ENCODE peak calls at places on chromosomes 1 and 21, in seven cellular contexts. One of them, this sample, is unnamed.

GRCh38 chr1:64965239-64966157 is 851 bp downstream of the JAK1 start:
- DNase-seq in LNCaP clone FGC: no peak
- DNase-seq in cardiac muscle cell: peak; percentile 73
- DNase-seq in fibroblast of mammary gland: peak; percentile 56
- DNase-seq in CD8-positive, alpha-beta T cell: peak; percentile 67
- DNase-seq in thoracic aorta: peak; percentile 26
- DNase-seq in brain microvascular endothelial cell: peak; percentile 40
- DNase-seq in this sample: peak; percentile 90

GRCh38 chr21:44593598-44594405 is 1.5 kb upstream of the KRTAP10-6 start:
- DNase-seq in LNCaP clone FGC: no peak
- DNase-seq in cardiac muscle cell: no peak
- DNase-seq in fibroblast of mammary gland: no peak
- DNase-seq in CD8-positive, alpha-beta T cell: no peak
- DNase-seq in thoracic aorta: no peak
- DNase-seq in brain microvascular endothelial cell: no peak
- DNase-seq in this sample: peak; percentile 6

GRCh38 chr1:24905355-24905978 is 24.6 kb downstream of the RUNX3 start:
- DNase-seq in LNCaP clone FGC: no peak
- DNase-seq in cardiac muscle cell: no peak
- DNase-seq in fibroblast of mammary gland: no peak
- DNase-seq in CD8-positive, alpha-beta T cell: no peak
- DNase-seq in thoracic aorta: no peak
- DNase-seq in brain microvascular endothelial cell: no peak
- DNase-seq in this sample: no peak

GRCh38 chr21:37974081-37974480 is 57.8 kb upstream of the KCNJ6 start:
- DNase-seq in LNCaP clone FGC: no peak
- DNase-seq in cardiac muscle cell: no peak
- DNase-seq in fibroblast of mammary gland: peak; percentile 7
- DNase-seq in CD8-positive, alpha-beta T cell: no peak
- DNase-seq in thoracic aorta: no peak
- DNase-seq in brain microvascular endothelial cell: no peak
- DNase-seq in this sample: no peak

GRCh38 chr1:246404078-246404477 is 103.0 kb downstream of the SMYD3 start:
- DNase-seq in LNCaP clone FGC: no peak
- DNase-seq in cardiac muscle cell: no peak
- DNase-seq in fibroblast of mammary gland: peak; percentile 61
- DNase-seq in CD8-positive, alpha-beta T cell: no peak
- DNase-seq in thoracic aorta: no peak
- DNase-seq in brain microvascular endothelial cell: no peak
- DNase-seq in this sample: peak; percentile 54

GRCh38 chr1:46617108-46617694 is 590 bp upstream of the MOB3C start:
- DNase-seq in LNCaP clone FGC: no peak
- DNase-seq in cardiac muscle cell: no peak
- DNase-seq in fibroblast of mammary gland: no peak
- DNase-seq in CD8-positive, alpha-beta T cell: no peak
- DNase-seq in thoracic aorta: no peak
- DNase-seq in brain microvascular endothelial cell: no peak
- DNase-seq in this sample: no peak

GRCh38 chr1:157289001-157289400 is 150.8 kb upstream of the ETV3 start:
- DNase-seq in LNCaP clone FGC: no peak
- DNase-seq in cardiac muscle cell: no peak
- DNase-seq in fibroblast of mammary gland: no peak
- DNase-seq in CD8-positive, alpha-beta T cell: no peak
- DNase-seq in thoracic aorta: no peak
- DNase-seq in brain microvascular endothelial cell: no peak
- DNase-seq in this sample: no peak

GRCh38 chr21:29351691-29352090 is 53.0 kb downstream of the BACH1 start:
- DNase-seq in LNCaP clone FGC: no peak
- DNase-seq in cardiac muscle cell: peak; percentile 81
- DNase-seq in fibroblast of mammary gland: no peak
- DNase-seq in CD8-positive, alpha-beta T cell: no peak
- DNase-seq in thoracic aorta: no peak
- DNase-seq in brain microvascular endothelial cell: peak; percentile 64
- DNase-seq in this sample: peak; percentile 88

GRCh38 chr1:111553199-111553598 is 49.8 kb upstream of the ADORA3 start:
- DNase-seq in LNCaP clone FGC: no peak
- DNase-seq in cardiac muscle cell: peak; percentile 24
- DNase-seq in fibroblast of mammary gland: peak; percentile 83
- DNase-seq in CD8-positive, alpha-beta T cell: no peak
- DNase-seq in thoracic aorta: no peak
- DNase-seq in brain microvascular endothelial cell: peak; percentile 75
- DNase-seq in this sample: peak; percentile 81

GRCh38 chr1:25695991-25696330 is 79.4 kb downstream of the MAN1C1 start:
- DNase-seq in LNCaP clone FGC: no peak
- DNase-seq in cardiac muscle cell: peak; percentile 92
- DNase-seq in fibroblast of mammary gland: peak; percentile 97
- DNase-seq in CD8-positive, alpha-beta T cell: no peak
- DNase-seq in thoracic aorta: peak; percentile 39
- DNase-seq in brain microvascular endothelial cell: peak; percentile 93
- DNase-seq in this sample: peak; percentile 91

GRCh38 chr21:14120091-14120734 is 90.5 kb downstream of the LIPI start:
- DNase-seq in LNCaP clone FGC: peak; percentile 15
- DNase-seq in cardiac muscle cell: no peak
- DNase-seq in fibroblast of mammary gland: peak; percentile 36
- DNase-seq in CD8-positive, alpha-beta T cell: no peak
- DNase-seq in thoracic aorta: no peak
- DNase-seq in brain microvascular endothelial cell: no peak
- DNase-seq in this sample: peak; percentile 2

GRCh38 chr1:93056214-93056613 is 22.9 kb upstream of the MTF2 start:
- DNase-seq in LNCaP clone FGC: no peak
- DNase-seq in cardiac muscle cell: peak; percentile 53
- DNase-seq in fibroblast of mammary gland: peak; percentile 47
- DNase-seq in CD8-positive, alpha-beta T cell: no peak
- DNase-seq in thoracic aorta: no peak
- DNase-seq in brain microvascular endothelial cell: peak; percentile 29
- DNase-seq in this sample: peak; percentile 45

GRCh38 chr1:115041654-115042053 is 12.0 kb downstream of the TSHB start:
- DNase-seq in LNCaP clone FGC: peak; percentile 26
- DNase-seq in cardiac muscle cell: peak; percentile 26
- DNase-seq in fibroblast of mammary gland: peak; percentile 40
- DNase-seq in CD8-positive, alpha-beta T cell: no peak
- DNase-seq in thoracic aorta: no peak
- DNase-seq in brain microvascular endothelial cell: no peak
- DNase-seq in this sample: peak; percentile 23

GRCh38 chr1:23273450-23274133 is 56.3 kb upstream of the HTR1D start:
- DNase-seq in LNCaP clone FGC: no peak
- DNase-seq in cardiac muscle cell: peak; percentile 83
- DNase-seq in fibroblast of mammary gland: peak; percentile 72
- DNase-seq in CD8-positive, alpha-beta T cell: no peak
- DNase-seq in thoracic aorta: no peak
- DNase-seq in brain microvascular endothelial cell: peak; percentile 88
- DNase-seq in this sample: peak; percentile 85

GRCh38 chr21:44377201-44377921 is 23.9 kb downstream of the TRPM2 start:
- DNase-seq in LNCaP clone FGC: no peak
- DNase-seq in cardiac muscle cell: no peak
- DNase-seq in fibroblast of mammary gland: no peak
- DNase-seq in CD8-positive, alpha-beta T cell: no peak
- DNase-seq in thoracic aorta: no peak
- DNase-seq in brain microvascular endothelial cell: no peak
- DNase-seq in this sample: no peak

GRCh38 chr1:43799656-43800629 is 92.6 kb downstream of the ST3GAL3 start:
- DNase-seq in LNCaP clone FGC: no peak
- DNase-seq in cardiac muscle cell: peak; percentile 20
- DNase-seq in fibroblast of mammary gland: peak; percentile 94
- DNase-seq in CD8-positive, alpha-beta T cell: no peak
- DNase-seq in thoracic aorta: no peak
- DNase-seq in brain microvascular endothelial cell: peak; percentile 21
- DNase-seq in this sample: peak; percentile 81

GRCh38 chr1:73516458-73516857 is 681.5 kb downstream of the LRRIQ3 start:
- DNase-seq in LNCaP clone FGC: no peak
- DNase-seq in cardiac muscle cell: no peak
- DNase-seq in fibroblast of mammary gland: no peak
- DNase-seq in CD8-positive, alpha-beta T cell: no peak
- DNase-seq in thoracic aorta: no peak
- DNase-seq in brain microvascular endothelial cell: no peak
- DNase-seq in this sample: no peak

GRCh38 chr1:245260116-245260882 is 105.5 kb downstream of the KIF26B start:
- DNase-seq in LNCaP clone FGC: peak; percentile 62
- DNase-seq in cardiac muscle cell: no peak
- DNase-seq in fibroblast of mammary gland: no peak
- DNase-seq in CD8-positive, alpha-beta T cell: no peak
- DNase-seq in thoracic aorta: no peak
- DNase-seq in brain microvascular endothelial cell: no peak
- DNase-seq in this sample: no peak

GRCh38 chr1:245260883-245261282 is 106.1 kb downstream of the KIF26B start:
- DNase-seq in LNCaP clone FGC: no peak
- DNase-seq in cardiac muscle cell: no peak
- DNase-seq in fibroblast of mammary gland: no peak
- DNase-seq in CD8-positive, alpha-beta T cell: no peak
- DNase-seq in thoracic aorta: no peak
- DNase-seq in brain microvascular endothelial cell: no peak
- DNase-seq in this sample: no peak

GRCh38 chr1:245256528-245256927 is 101.7 kb downstream of the KIF26B start:
- DNase-seq in LNCaP clone FGC: no peak
- DNase-seq in cardiac muscle cell: no peak
- DNase-seq in fibroblast of mammary gland: no peak
- DNase-seq in CD8-positive, alpha-beta T cell: no peak
- DNase-seq in thoracic aorta: no peak
- DNase-seq in brain microvascular endothelial cell: no peak
- DNase-seq in this sample: no peak

GRCh38 chr1:245255783-245256182 is 101.0 kb downstream of the KIF26B start:
- DNase-seq in LNCaP clone FGC: no peak
- DNase-seq in cardiac muscle cell: no peak
- DNase-seq in fibroblast of mammary gland: no peak
- DNase-seq in CD8-positive, alpha-beta T cell: no peak
- DNase-seq in thoracic aorta: no peak
- DNase-seq in brain microvascular endothelial cell: no peak
- DNase-seq in this sample: no peak

DNA sequence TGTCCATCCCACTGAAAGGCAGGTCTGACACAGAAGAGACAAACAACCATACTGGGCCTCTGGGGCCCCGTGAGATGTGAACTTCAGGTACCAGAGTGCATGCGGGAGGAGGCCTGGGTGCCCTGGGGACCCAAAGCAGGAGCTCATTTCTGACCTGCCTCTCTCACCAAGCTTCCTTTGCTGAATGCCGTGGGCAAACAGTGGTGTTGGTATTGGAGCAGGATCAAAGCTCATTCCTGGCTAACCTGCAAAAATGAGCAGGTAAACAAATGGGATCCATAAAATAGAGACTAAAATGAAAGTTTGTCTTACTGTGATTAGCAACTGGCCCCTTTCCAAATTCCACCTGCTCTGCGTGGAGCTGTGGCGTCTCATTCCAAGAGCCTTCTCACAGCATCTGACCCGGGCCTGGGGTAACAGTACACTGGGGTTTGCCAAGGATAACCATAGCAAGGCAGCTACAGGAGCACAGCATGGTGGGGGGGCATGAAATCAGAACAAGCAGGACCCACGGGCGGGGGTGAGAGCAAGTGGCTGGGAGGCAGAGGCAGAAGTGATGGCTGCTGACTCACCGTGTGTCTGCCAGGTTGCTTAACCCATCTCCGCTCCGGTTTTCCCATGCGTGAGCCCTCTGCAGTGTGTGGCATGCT is 103.6 kb downstream of the KIF26B start:
- DNase-seq in LNCaP clone FGC: peak; percentile 95
- DNase-seq in cardiac muscle cell: no peak
- DNase-seq in fibroblast of mammary gland: no peak
- DNase-seq in CD8-positive, alpha-beta T cell: no peak
- DNase-seq in thoracic aorta: no peak
- DNase-seq in brain microvascular endothelial cell: no peak
- DNase-seq in this sample: no peak
- H3K4me3 ChIP-seq in LNCaP clone FGC: peak overlapping the region; percentile 13
- H3K4me3 ChIP-seq in cardiac muscle cell: no peak overlapping the region
- H3K4me3 ChIP-seq in fibroblast of mammary gland: no peak overlapping the region
- H3K4me3 ChIP-seq in CD8-positive, alpha-beta T cell: no peak overlapping the region
- H3K4me3 ChIP-seq in thoracic aorta: no peak overlapping the region
- H3K4me3 ChIP-seq in brain microvascular endothelial cell: no peak overlapping the region
- H3K4me3 ChIP-seq in this sample: no peak overlapping the region

GRCh38 chr1:150187560-150187931 is 37.8 kb downstream of the PLEKHO1 start:
- DNase-seq in LNCaP clone FGC: no peak
- DNase-seq in cardiac muscle cell: no peak
- DNase-seq in fibroblast of mammary gland: no peak
- DNase-seq in CD8-positive, alpha-beta T cell: no peak
- DNase-seq in thoracic aorta: no peak
- DNase-seq in brain microvascular endothelial cell: no peak
- DNase-seq in this sample: no peak
- TF ChIP-seq CTCF in LNCaP clone FGC: no peak
- TF ChIP-seq CTCF in cardiac muscle cell: no peak
- TF ChIP-seq CTCF in fibroblast of mammary gland: no peak
- TF ChIP-seq CTCF in CD8-positive, alpha-beta T cell: peak; percentile 16
- TF ChIP-seq CTCF in thoracic aorta: no peak
- TF ChIP-seq CTCF in brain microvascular endothelial cell: no peak
- TF ChIP-seq CTCF in this sample: no peak

GRCh38 chr1:22141493-22141892 is 1.4 kb downstream of the WNT4 start:
- DNase-seq in LNCaP clone FGC: no peak
- DNase-seq in cardiac muscle cell: no peak
- DNase-seq in fibroblast of mammary gland: no peak
- DNase-seq in CD8-positive, alpha-beta T cell: no peak
- DNase-seq in thoracic aorta: no peak
- DNase-seq in brain microvascular endothelial cell: no peak
- DNase-seq in this sample: no peak
- H3K4me3 ChIP-seq in LNCaP clone FGC: no peak overlapping the region
- H3K4me3 ChIP-seq in cardiac muscle cell: no peak overlapping the region
- H3K4me3 ChIP-seq in fibroblast of mammary gland: no peak overlapping the region
- H3K4me3 ChIP-seq in CD8-positive, alpha-beta T cell: no peak overlapping the region
- H3K4me3 ChIP-seq in thoracic aorta: no peak overlapping the region
- H3K4me3 ChIP-seq in brain microvascular endothelial cell: no peak overlapping the region
- H3K4me3 ChIP-seq in this sample: peak overlapping the region; percentile 39

GRCh38 chr21:18403685-18404084 is at the start of gene TMPRSS15:
- DNase-seq in LNCaP clone FGC: no peak
- DNase-seq in cardiac muscle cell: no peak
- DNase-seq in fibroblast of mammary gland: no peak
- DNase-seq in CD8-positive, alpha-beta T cell: no peak
- DNase-seq in thoracic aorta: no peak
- DNase-seq in brain microvascular endothelial cell: no peak
- DNase-seq in this sample: no peak

GRCh38 chr21:18411565-18411964 is 8.0 kb upstream of the TMPRSS15 start:
- DNase-seq in LNCaP clone FGC: no peak
- DNase-seq in cardiac muscle cell: no peak
- DNase-seq in fibroblast of mammary gland: no peak
- DNase-seq in CD8-positive, alpha-beta T cell: no peak
- DNase-seq in thoracic aorta: no peak
- DNase-seq in brain microvascular endothelial cell: no peak
- DNase-seq in this sample: no peak

GRCh38 chr21:18409579-18409978 is 6.0 kb upstream of the TMPRSS15 start:
- DNase-seq in LNCaP clone FGC: no peak
- DNase-seq in cardiac muscle cell: no peak
- DNase-seq in fibroblast of mammary gland: no peak
- DNase-seq in CD8-positive, alpha-beta T cell: no peak
- DNase-seq in thoracic aorta: no peak
- DNase-seq in brain microvascular endothelial cell: no peak
- DNase-seq in this sample: no peak
- TF ChIP-seq CTCF in LNCaP clone FGC: no peak
- TF ChIP-seq CTCF in cardiac muscle cell: no peak
- TF ChIP-seq CTCF in fibroblast of mammary gland: no peak
- TF ChIP-seq CTCF in CD8-positive, alpha-beta T cell: no peak
- TF ChIP-seq CTCF in thoracic aorta: no peak
- TF ChIP-seq CTCF in brain microvascular endothelial cell: no peak
- TF ChIP-seq CTCF in this sample: no peak